ENCODE peak calls at places on chromosomes 7 and 10, in eight cellular contexts. G is psoas muscle, I is fibroblast of pulmonary artery, H is AG04450, N is OCI-LY7, B is ascending aorta, C is choroid plexus epithelial cell, K is spleen. X is an unnamed sample.
A peak's percentile ranks its signal among the peaks of the same experiment; 100 is the strongest.

GRCh38 chr10:44358080-44358771 is 26.7 kb downstream of the CXCL12 start:
- DNase-seq in G (no peak), I (no peak), H (no peak), N (no peak), B (no peak), C (no peak), K (no peak), X (no peak)

GRCh38 chr10:91944880-91945630 is 21.5 kb downstream of the BTAF1 start:
- DNase-seq in G (no peak), I (peak; percentile 11), H (no peak), N (no peak), B (no peak), C (peak; percentile 39), K (no peak), X (no peak)

GRCh38 chr7:159197066-159197975 is 52.7 kb upstream of the VIPR2 start:
- DNase-seq in G (no peak), I (no peak), H (no peak), N (peak; percentile 11), B (no peak), C (peak; percentile 20), K (no peak), X (peak; percentile 0)

GRCh38 chr7:91046322-91047088 is 217.7 kb upstream of the FZD1 start:
- DNase-seq in G (no peak), I (peak; percentile 21), H (no peak), N (no peak), B (no peak), C (peak; percentile 39), K (no peak), X (peak; percentile 23)

GRCh38 chr7:37531225-37531624 is 82.6 kb upstream of the ELMO1 start:
- DNase-seq in G (no peak), I (no peak), H (no peak), N (no peak), B (no peak), C (no peak), K (no peak), X (no peak)

GRCh38 chr7:69204936-69205335 is 393.3 kb upstream of the AUTS2 start:
- DNase-seq in G (no peak), I (no peak), H (no peak), N (no peak), B (no peak), C (no peak), K (no peak), X (no peak)

GRCh38 chr10:62068464-62068863 is 167.0 kb downstream of the ARID5B start:
- DNase-seq in G (no peak), I (no peak), H (no peak), N (no peak), B (no peak), C (no peak), K (no peak), X (no peak)

GRCh38 chr10:114755537-114755936 is 66.0 kb upstream of the FHIP2A start:
- DNase-seq in G (no peak), I (no peak), H (no peak), N (no peak), B (no peak), C (no peak), K (no peak), X (no peak)

GRCh38 chr10:43383204-43383971 is 12.0 kb downstream of the FXYD4 start:
- DNase-seq in G (peak; percentile 38), I (no peak), H (no peak), N (no peak), B (no peak), C (no peak), K (peak; percentile 44), X (no peak)

GRCh38 chr7:10973942-10974716 is 457 bp downstream of the PHF14 start:
- DNase-seq in G (peak; percentile 67), I (peak; percentile 44), H (no peak), N (peak; percentile 41), B (peak; percentile 64), C (peak; percentile 53), K (peak; percentile 89), X (peak; percentile 48)

GRCh38 chr10:61900829-61901783 is at the start of gene ARID5B:
- DNase-seq in G (no peak), I (peak; percentile 79), H (no peak), N (peak; percentile 86), B (peak; percentile 71), C (peak; percentile 84), K (no peak), X (peak; percentile 78)

GRCh38 chr7:127717502-127718125 is 65.6 kb downstream of the SND1 start:
- DNase-seq in G (no peak), I (peak; percentile 4), H (no peak), N (no peak), B (no peak), C (no peak), K (no peak), X (peak; percentile 68)

GRCh38 chr7:109842386-109842785 is 1248.5 kb upstream of the LRRN3 start:
- DNase-seq in G (no peak), I (no peak), H (no peak), N (no peak), B (no peak), C (no peak), K (no peak), X (no peak)

GRCh38 chr10:95408148-95408930 is 117.5 kb upstream of the PDLIM1 start:
- DNase-seq in G (no peak), I (no peak), H (no peak), N (no peak), B (peak; percentile 86), C (no peak), K (no peak), X (no peak)

GRCh38 chr10:21300546-21300945 is 224.9 kb downstream of the SKIDA1 start:
- DNase-seq in G (no peak), I (no peak), H (no peak), N (no peak), B (no peak), C (no peak), K (no peak), X (no peak)

GRCh38 chr10:659710-660141 is 29.7 kb downstream of the DIP2C start:
- DNase-seq in G (no peak), I (peak; percentile 81), H (peak; percentile 23), N (no peak), B (no peak), C (peak; percentile 74), K (no peak), X (peak; percentile 68)

GRCh38 chr7:1922870-1923236 is 252.8 kb downstream of the ELFN1 start:
- DNase-seq in G (no peak), I (no peak), H (no peak), N (no peak), B (no peak), C (peak; percentile 17), K (no peak), X (no peak)

GRCh38 chr7:85172530-85172941 is 14.3 kb downstream of the SEMA3D start:
- DNase-seq in G (no peak), I (peak; percentile 89), H (peak; percentile 69), N (no peak), B (peak; percentile 81), C (peak; percentile 85), K (no peak), X (peak; percentile 81)

GRCh38 chr10:22505923-22506685 is 160.8 kb downstream of the SPAG6 start:
- DNase-seq in G (no peak), I (no peak), H (no peak), N (no peak), B (no peak), C (no peak), K (peak; percentile 86), X (no peak)

GRCh38 chr10:35854661-35855060 is 212.6 kb upstream of the FZD8 start:
- DNase-seq in G (no peak), I (no peak), H (peak; percentile 57), N (no peak), B (no peak), C (no peak), K (no peak), X (no peak)
- H3K4me3 ChIP-seq in G (no peak overlapping the region), I (no peak overlapping the region), H (no peak overlapping the region), N (no peak overlapping the region), B (no peak overlapping the region), C (no peak overlapping the region), K (no peak overlapping the region), X (no peak overlapping the region)

DNA sequence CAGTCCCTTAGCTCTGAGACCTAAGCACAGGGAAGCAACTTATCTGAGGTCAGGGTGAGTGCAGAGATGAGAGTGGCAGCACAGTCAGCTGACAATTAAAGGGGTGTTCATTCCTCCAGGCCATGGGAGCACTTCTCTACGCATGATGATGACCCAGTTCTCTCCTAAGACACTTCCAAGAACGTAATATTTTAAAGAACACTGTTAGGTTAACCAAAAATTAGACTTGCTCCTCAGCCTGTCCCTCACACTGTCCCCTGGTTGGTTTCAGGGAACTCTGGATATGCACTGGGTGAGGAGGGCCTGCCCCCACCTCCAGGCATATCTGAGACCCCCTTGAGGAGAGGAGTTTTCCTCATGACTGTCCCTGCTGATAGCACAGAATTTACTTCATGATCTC is 767.5 kb downstream of the GRID1 start:
- DNase-seq in G (no peak), I (no peak), H (no peak), N (no peak), B (no peak), C (no peak), K (no peak), X (no peak)
- TF ChIP-seq CTCF in G (no peak), I (no peak), H (no peak), N (no peak), B (no peak), C (no peak), K (no peak), X (no peak)

GRCh38 chr10:103188853-103189252 is 4.2 kb downstream of the NT5C2 start:
- DNase-seq in G (no peak), I (no peak), H (no peak), N (no peak), B (no peak), C (peak; percentile 43), K (no peak), X (no peak)
- H3K4me3 ChIP-seq in G (peak overlapping the region; percentile 35), I (no peak overlapping the region), H (no peak overlapping the region), N (peak overlapping the region; percentile 11), B (no peak overlapping the region), C (no peak overlapping the region), K (no peak overlapping the region), X (no peak overlapping the region)

DNA sequence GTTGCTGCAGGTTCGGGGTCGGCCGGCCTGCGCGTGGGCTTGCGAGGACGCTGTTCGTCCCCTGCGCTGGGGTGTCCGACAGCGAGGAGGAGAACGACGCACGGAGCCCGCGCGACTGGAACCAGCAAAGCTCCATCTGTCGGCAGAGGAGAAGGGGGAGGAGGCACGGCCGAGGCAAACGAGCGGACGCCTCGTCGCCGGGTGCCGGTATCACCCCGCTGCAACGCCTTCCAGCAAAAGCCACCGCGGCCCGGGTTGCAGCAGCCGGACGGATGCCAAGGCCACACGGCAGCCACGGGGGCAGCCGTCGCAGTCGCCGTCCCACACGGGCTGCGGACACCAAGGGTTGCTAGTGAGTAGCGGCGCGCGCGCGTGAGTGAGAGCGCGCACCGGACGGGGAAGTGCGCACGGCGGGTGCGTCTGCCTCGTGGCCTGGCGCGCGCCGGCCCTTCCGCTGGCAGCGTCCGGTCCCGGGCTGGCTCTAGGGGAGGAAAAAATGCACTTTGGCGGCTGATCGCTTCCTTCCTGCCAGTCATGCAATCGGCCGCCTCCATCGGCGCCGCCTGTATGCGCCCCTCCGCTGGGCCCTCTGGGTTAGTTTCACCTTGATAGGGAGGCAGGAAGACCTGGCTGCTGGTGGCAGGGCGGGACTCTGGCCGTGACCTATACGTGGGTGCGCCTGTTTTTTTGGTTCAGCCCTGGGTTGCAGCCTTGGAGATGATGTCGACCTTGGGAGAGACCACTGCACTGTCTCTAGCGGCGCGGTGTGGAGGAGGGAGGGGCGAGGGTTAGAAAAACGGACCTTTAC is 446 bp downstream of the STAMBPL1 start:
- DNase-seq in G (peak; percentile 88), I (peak; percentile 84), H (no peak), N (peak; percentile 91), B (peak; percentile 90), C (peak; percentile 81), K (peak; percentile 97), X (peak; percentile 91)
- TF ChIP-seq CTCF in G (peak; percentile 13), I (peak; percentile 18), H (peak; percentile 26), N (peak; percentile 43), B (no peak), C (peak; percentile 49), K (no peak), X (peak; percentile 27)

X was measured in cardiac fibroblast.